ENCODE peak calls at places on chromosomes 12 and 14, in five cellular contexts. One of them, this sample, is unnamed. For H3K36me3, the result is how much of the 10 kb centered on the place peaks cover.

GRCh38 chr12:98296462-98297079 is 218.8 kb upstream of the TMPO start:
- DNase-seq in heart left ventricle: no peak
- DNase-seq in SJCRH30: no peak
- DNase-seq in heart right ventricle: no peak
- DNase-seq in hepatocyte: peak
- DNase-seq in this sample: no peak

GRCh38 chr14:63624203-63624602 is 17.5 kb downstream of the WDR89 start:
- DNase-seq in SJCRH30: no peak
- DNase-seq in heart right ventricle: no peak
- DNase-seq in heart left ventricle: no peak
- DNase-seq in hepatocyte: no peak
- DNase-seq in this sample: no peak

GRCh38 chr14:21311614-21312013 is 31.7 kb downstream of the RPGRIP1 start:
- DNase-seq in heart right ventricle: no peak
- DNase-seq in SJCRH30: no peak
- DNase-seq in hepatocyte: no peak
- DNase-seq in heart left ventricle: no peak
- DNase-seq in this sample: no peak

GRCh38 chr14:96484391-96484790 is 17.8 kb upstream of the PAPOLA start:
- DNase-seq in heart right ventricle: no peak
- DNase-seq in heart left ventricle: no peak
- DNase-seq in SJCRH30: no peak
- DNase-seq in hepatocyte: no peak
- DNase-seq in this sample: no peak

GRCh38 chr14:105498430-105499255 is 7.6 kb downstream of the TEDC1 start:
- DNase-seq in heart left ventricle: no peak
- DNase-seq in heart right ventricle: peak
- DNase-seq in hepatocyte: no peak
- DNase-seq in SJCRH30: no peak
- DNase-seq in this sample: peak

GRCh38 chr12:59895161-59895785 is 299.4 kb downstream of the SLC16A7 start:
- DNase-seq in heart right ventricle: no peak
- DNase-seq in SJCRH30: no peak
- DNase-seq in heart left ventricle: no peak
- DNase-seq in hepatocyte: no peak
- DNase-seq in this sample: no peak

GRCh38 chr12:46555379-46555778 is 182.8 kb upstream of the SLC38A2 start:
- DNase-seq in heart left ventricle: no peak
- DNase-seq in SJCRH30: no peak
- DNase-seq in hepatocyte: no peak
- DNase-seq in heart right ventricle: no peak
- DNase-seq in this sample: no peak

GRCh38 chr14:95023886-95024285 is 133.4 kb downstream of the DICER1 start:
- DNase-seq in heart left ventricle: no peak
- DNase-seq in SJCRH30: no peak
- DNase-seq in heart right ventricle: no peak
- DNase-seq in hepatocyte: peak
- DNase-seq in this sample: no peak

GRCh38 chr14:54467280-54467679 is 21.5 kb downstream of the GMFB start:
- DNase-seq in heart left ventricle: no peak
- DNase-seq in SJCRH30: no peak
- DNase-seq in heart right ventricle: no peak
- DNase-seq in hepatocyte: no peak
- DNase-seq in this sample: no peak

GRCh38 chr14:57485635-57486034 is 8.0 kb downstream of the CCDC198 start:
- DNase-seq in SJCRH30: no peak
- DNase-seq in hepatocyte: no peak
- DNase-seq in heart right ventricle: no peak
- DNase-seq in heart left ventricle: no peak
- DNase-seq in this sample: no peak

GRCh38 chr12:122028601-122029560 is 7.2 kb downstream of the BCL7A start:
- DNase-seq in heart left ventricle: no peak
- DNase-seq in heart right ventricle: no peak
- DNase-seq in hepatocyte: no peak
- DNase-seq in SJCRH30: no peak
- DNase-seq in this sample: no peak

GRCh38 chr14:97634786-97635185 is 837.6 kb downstream of the VRK1 start:
- DNase-seq in SJCRH30: no peak
- DNase-seq in hepatocyte: no peak
- DNase-seq in heart left ventricle: no peak
- DNase-seq in heart right ventricle: no peak
- DNase-seq in this sample: no peak

GRCh38 chr14:29166507-29166906 is 399.9 kb downstream of the FOXG1 start:
- DNase-seq in SJCRH30: no peak
- DNase-seq in heart left ventricle: no peak
- DNase-seq in heart right ventricle: no peak
- DNase-seq in hepatocyte: no peak
- DNase-seq in this sample: no peak

GRCh38 chr12:131861261-131862083 is 33.0 kb upstream of the ULK1 start:
- DNase-seq in SJCRH30: no peak
- DNase-seq in hepatocyte: no peak
- DNase-seq in heart right ventricle: no peak
- DNase-seq in heart left ventricle: no peak
- DNase-seq in this sample: no peak

GRCh38 chr12:26119391-26119981 is 5.4 kb downstream of the BHLHE41 start:
- DNase-seq in heart left ventricle: no peak
- DNase-seq in SJCRH30: no peak
- DNase-seq in hepatocyte: peak
- DNase-seq in heart right ventricle: no peak
- DNase-seq in this sample: peak

GRCh38 chr12:72368719-72369505 is 96.7 kb downstream of the TRHDE start:
- DNase-seq in SJCRH30: peak
- DNase-seq in hepatocyte: no peak
- DNase-seq in heart right ventricle: no peak
- DNase-seq in heart left ventricle: no peak
- DNase-seq in this sample: no peak

GRCh38 chr12:34605955-34606748 is 583.9 kb downstream of the ALG10 start:
- DNase-seq in SJCRH30: no peak
- DNase-seq in hepatocyte: no peak
- DNase-seq in heart left ventricle: no peak
- DNase-seq in heart right ventricle: no peak
- DNase-seq in this sample: no peak

GRCh38 chr12:131714759-131715158 is 3.9 kb downstream of the SFSWAP start:
- DNase-seq in SJCRH30: no peak
- DNase-seq in hepatocyte: no peak
- DNase-seq in heart left ventricle: no peak
- DNase-seq in heart right ventricle: no peak
- DNase-seq in this sample: no peak

GRCh38 chr12:54725233-54725843 is 77.2 kb upstream of the DCD start:
- DNase-seq in hepatocyte: peak
- DNase-seq in heart right ventricle: no peak
- DNase-seq in SJCRH30: no peak
- DNase-seq in heart left ventricle: no peak
- DNase-seq in this sample: peak

GRCh38 chr14:93957751-93958566 is 18.4 kb downstream of the ASB2 start:
- DNase-seq in hepatocyte: no peak
- DNase-seq in SJCRH30: no peak
- DNase-seq in heart right ventricle: no peak
- DNase-seq in heart left ventricle: no peak
- DNase-seq in this sample: no peak
- H3K4me3 ChIP-seq in hepatocyte: no peak
- H3K4me3 ChIP-seq in SJCRH30: no peak
- H3K4me3 ChIP-seq in heart right ventricle: no peak
- H3K4me3 ChIP-seq in heart left ventricle: no peak
- H3K4me3 ChIP-seq in this sample: no peak

GRCh38 chr12:123989168-123989567 is 16.2 kb downstream of the ZNF664 start:
- DNase-seq in heart right ventricle: no peak
- DNase-seq in hepatocyte: no peak
- DNase-seq in heart left ventricle: no peak
- DNase-seq in SJCRH30: no peak
- DNase-seq in this sample: no peak

GRCh38 chr12:123991402-123991951 is 18.5 kb downstream of the ZNF664 start:
- DNase-seq in heart right ventricle: no peak
- DNase-seq in heart left ventricle: no peak
- DNase-seq in hepatocyte: no peak
- DNase-seq in SJCRH30: no peak
- DNase-seq in this sample: no peak

GRCh38 chr12:123990512-123990911 is 17.5 kb downstream of the ZNF664 start:
- DNase-seq in heart right ventricle: no peak
- DNase-seq in hepatocyte: peak
- DNase-seq in SJCRH30: no peak
- DNase-seq in heart left ventricle: no peak
- DNase-seq in this sample: no peak

GRCh38 chr12:123992118-123992825 is 19.3 kb downstream of the ZNF664 start:
- DNase-seq in heart left ventricle: no peak
- DNase-seq in hepatocyte: no peak
- DNase-seq in SJCRH30: no peak
- DNase-seq in heart right ventricle: no peak
- DNase-seq in this sample: no peak

DNA sequence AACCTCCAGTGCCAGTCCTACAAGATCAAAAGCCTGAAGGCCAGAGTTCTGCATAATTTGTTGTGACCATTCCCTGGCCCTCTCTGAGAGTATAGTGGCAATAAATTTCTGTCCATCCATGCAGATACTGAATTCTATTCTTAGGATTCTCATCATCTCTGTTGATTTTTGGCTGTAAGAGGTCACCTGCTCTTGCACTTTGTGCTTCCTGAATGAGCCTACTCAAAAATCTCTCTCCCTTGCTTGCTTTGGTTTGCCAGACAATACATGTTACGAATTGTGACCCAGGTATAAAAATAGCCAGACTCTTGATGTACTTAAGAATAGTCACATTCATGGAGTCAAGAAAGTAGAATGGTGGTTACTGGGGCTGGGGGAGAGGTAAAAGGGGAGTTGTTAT is 16.7 kb downstream of the ZNF664 start:
- DNase-seq in heart left ventricle: no peak
- DNase-seq in heart right ventricle: no peak
- DNase-seq in SJCRH30: no peak
- DNase-seq in hepatocyte: no peak
- DNase-seq in this sample: no peak
- H3K36me3 ChIP-seq in heart left ventricle: under half
- H3K36me3 ChIP-seq in heart right ventricle: under half
- H3K36me3 ChIP-seq in SJCRH30: half or more
- H3K36me3 ChIP-seq in hepatocyte: under half
- H3K36me3 ChIP-seq in this sample: half or more

GRCh38 chr12:67751376-67751928 is 102.9 kb downstream of the DYRK2 start:
- DNase-seq in SJCRH30: no peak
- DNase-seq in heart right ventricle: no peak
- DNase-seq in heart left ventricle: no peak
- DNase-seq in hepatocyte: peak
- DNase-seq in this sample: peak
- H3K4me3 ChIP-seq in SJCRH30: no peak
- H3K4me3 ChIP-seq in heart right ventricle: no peak
- H3K4me3 ChIP-seq in heart left ventricle: no peak
- H3K4me3 ChIP-seq in hepatocyte: no peak
- H3K4me3 ChIP-seq in this sample: no peak

GRCh38 chr14:91337699-91338335 is 79.8 kb downstream of the CCDC88C start:
- DNase-seq in heart right ventricle: no peak
- DNase-seq in heart left ventricle: no peak
- DNase-seq in hepatocyte: no peak
- DNase-seq in SJCRH30: no peak
- DNase-seq in this sample: no peak
- H3K36me3 ChIP-seq in heart right ventricle: under half
- H3K36me3 ChIP-seq in heart left ventricle: under half
- H3K36me3 ChIP-seq in hepatocyte: under half
- H3K36me3 ChIP-seq in SJCRH30: under half
- H3K36me3 ChIP-seq in this sample: half or more

DNA sequence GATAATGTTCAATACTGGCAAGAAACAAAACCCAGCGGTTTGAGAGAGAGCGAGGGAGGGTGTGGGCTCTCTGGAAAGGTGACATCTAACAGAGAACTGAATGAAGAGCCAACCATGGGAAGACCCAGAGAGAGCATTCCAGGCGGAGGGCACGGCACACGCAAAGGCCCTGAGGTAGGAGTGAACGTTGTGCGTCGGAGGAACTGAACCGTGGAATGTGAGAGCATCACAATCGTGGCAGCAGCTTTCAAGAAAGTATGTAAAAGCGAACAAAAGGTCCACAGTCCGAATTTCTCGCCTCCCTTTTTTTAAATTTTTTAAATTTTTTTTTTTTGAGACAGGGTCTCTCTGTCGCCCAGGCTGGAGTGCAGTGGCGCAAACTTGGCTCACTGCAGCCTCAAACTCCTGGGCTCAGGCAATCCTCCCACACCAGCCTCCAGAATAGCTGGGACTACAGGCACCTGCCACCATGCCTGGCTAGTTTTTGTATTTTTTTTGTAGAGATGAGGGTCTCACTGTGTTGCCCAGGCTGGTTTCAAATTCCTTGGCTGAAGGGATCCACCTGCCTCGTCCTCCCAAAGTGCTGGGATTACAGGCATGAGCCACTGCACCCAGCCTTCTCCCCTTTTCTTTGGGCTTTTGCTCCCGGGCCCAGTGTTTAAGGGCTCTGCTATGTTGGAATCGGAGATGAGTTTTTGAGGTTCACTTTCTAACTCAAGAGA is 15.3 kb upstream of the SCARB1 start:
- DNase-seq in SJCRH30: no peak
- DNase-seq in hepatocyte: no peak
- DNase-seq in heart right ventricle: no peak
- DNase-seq in heart left ventricle: no peak
- DNase-seq in this sample: no peak
- H3K4me3 ChIP-seq in SJCRH30: no peak
- H3K4me3 ChIP-seq in hepatocyte: no peak
- H3K4me3 ChIP-seq in heart right ventricle: no peak
- H3K4me3 ChIP-seq in heart left ventricle: no peak
- H3K4me3 ChIP-seq in this sample: no peak

GRCh38 chr12:126905752-126906151 is 1361.2 kb upstream of the TMEM132C start:
- DNase-seq in SJCRH30: no peak
- DNase-seq in heart left ventricle: no peak
- DNase-seq in heart right ventricle: no peak
- DNase-seq in hepatocyte: no peak
- DNase-seq in this sample: no peak
- H3K36me3 ChIP-seq in SJCRH30: under half
- H3K36me3 ChIP-seq in heart left ventricle: under half
- H3K36me3 ChIP-seq in heart right ventricle: under half
- H3K36me3 ChIP-seq in hepatocyte: under half
- H3K36me3 ChIP-seq in this sample: under half

GRCh38 chr14:100569734-100570251 is 17.4 kb downstream of the BEGAIN start:
- DNase-seq in heart left ventricle: no peak
- DNase-seq in heart right ventricle: no peak
- DNase-seq in hepatocyte: no peak
- DNase-seq in SJCRH30: no peak
- DNase-seq in this sample: no peak
- H3K4me3 ChIP-seq in heart left ventricle: no peak
- H3K4me3 ChIP-seq in heart right ventricle: no peak
- H3K4me3 ChIP-seq in hepatocyte: no peak
- H3K4me3 ChIP-seq in SJCRH30: no peak
- H3K4me3 ChIP-seq in this sample: no peak

GRCh38 chr12:124005736-124006581 is 32.9 kb downstream of the ZNF664 start:
- DNase-seq in hepatocyte: no peak
- DNase-seq in SJCRH30: no peak
- DNase-seq in heart right ventricle: no peak
- DNase-seq in heart left ventricle: no peak
- DNase-seq in this sample: peak
- H3K36me3 ChIP-seq in hepatocyte: under half
- H3K36me3 ChIP-seq in SJCRH30: under half
- H3K36me3 ChIP-seq in heart right ventricle: under half
- H3K36me3 ChIP-seq in heart left ventricle: under half
- H3K36me3 ChIP-seq in this sample: half or more

DNA sequence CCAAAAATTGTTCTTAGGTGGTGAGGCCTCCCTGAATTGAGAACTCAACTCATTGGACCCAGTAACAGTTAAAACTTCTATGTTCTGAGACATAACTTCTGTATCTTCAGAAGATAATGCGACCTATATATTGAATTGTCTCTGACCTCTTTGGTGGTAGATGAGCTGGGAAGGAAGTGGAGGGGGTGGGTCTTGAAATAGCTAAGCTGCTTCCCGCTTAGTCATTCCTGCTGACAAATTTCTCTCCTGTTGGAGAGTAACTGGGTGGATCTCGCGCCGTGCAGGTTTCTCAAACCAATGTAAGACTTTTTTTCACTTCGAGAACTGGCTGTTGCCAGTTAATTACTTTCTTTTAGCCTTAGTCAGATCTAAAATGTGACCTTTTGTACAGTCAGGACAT is 100.8 kb downstream of the PPHLN1 start:
- DNase-seq in hepatocyte: no peak
- DNase-seq in SJCRH30: no peak
- DNase-seq in heart left ventricle: no peak
- DNase-seq in heart right ventricle: no peak
- DNase-seq in this sample: no peak
- H3K4me3 ChIP-seq in hepatocyte: no peak
- H3K4me3 ChIP-seq in SJCRH30: no peak
- H3K4me3 ChIP-seq in heart left ventricle: no peak
- H3K4me3 ChIP-seq in heart right ventricle: no peak
- H3K4me3 ChIP-seq in this sample: no peak